ENCODE peak calls at places on chromosome 6, in seven cellular contexts. V, F, X, Y, U, C and L are unnamed samples.

GRCh38 chr6:106477790-106478189 is 117.3 kb downstream of the CRYBG1 start:
- DNase-seq in F (no peak), C (no peak), U (no peak), Y (no peak), X (no peak), V (no peak), L (no peak)

GRCh38 chr6:143941852-143942627 is 66.0 kb downstream of the PLAGL1 start:
- DNase-seq in U (no peak), Y (peak), C (no peak), X (peak), V (peak), F (peak), L (no peak)

GRCh38 chr6:148736779-148737412 is 9.9 kb upstream of the UST start:
- DNase-seq in X (no peak), Y (no peak), U (no peak), V (no peak), F (no peak), C (no peak), L (no peak)

GRCh38 chr6:43885399-43886066 is 115.5 kb downstream of the VEGFA start:
- DNase-seq in Y (no peak), U (no peak), F (no peak), V (no peak), X (no peak), C (peak), L (no peak)

GRCh38 chr6:91155129-91155528 is 568.3 kb upstream of the MAP3K7 start:
- DNase-seq in V (no peak), F (no peak), Y (no peak), X (no peak), U (no peak), C (no peak), L (no peak)

GRCh38 chr6:154893927-154894326 is 101.2 kb upstream of the TIAM2 start:
- DNase-seq in Y (no peak), V (no peak), X (no peak), U (no peak), F (no peak), C (no peak), L (no peak)

GRCh38 chr6:101490857-101491256 is 97.3 kb downstream of the GRIK2 start:
- DNase-seq in X (no peak), C (no peak), U (no peak), V (no peak), F (no peak), Y (no peak), L (no peak)

GRCh38 chr6:45647341-45648138 is 269.8 kb upstream of the SUPT3H start:
- DNase-seq in F (no peak), Y (no peak), C (no peak), U (no peak), V (no peak), X (no peak), L (no peak)

GRCh38 chr6:69232506-69233194 is 564.2 kb downstream of the LMBRD1 start:
- DNase-seq in F (peak), X (peak), Y (peak), V (peak), U (peak), C (peak), L (no peak)

GRCh38 chr6:55886185-55886836 is 10.9 kb upstream of the BMP5 start:
- DNase-seq in C (no peak), V (no peak), X (peak), Y (no peak), F (no peak), U (no peak), L (no peak)

GRCh38 chr6:42211726-42212125 is 5.9 kb downstream of the MRPS10 start:
- DNase-seq in F (no peak), C (no peak), V (no peak), U (no peak), Y (no peak), X (no peak), L (no peak)

GRCh38 chr6:30219244-30219643 is 6.0 kb upstream of the TRIM26 start:
- DNase-seq in U (no peak), V (no peak), C (no peak), Y (no peak), X (peak), F (peak), L (no peak)

GRCh38 chr6:28922841-28923317 is 906 bp downstream of the TRIM27 start:
- DNase-seq in F (no peak), U (no peak), C (no peak), X (no peak), Y (peak), V (no peak), L (no peak)

GRCh38 chr6:43736844-43737243 is 33.2 kb upstream of the VEGFA start:
- DNase-seq in X (no peak), F (peak), V (no peak), C (peak), Y (no peak), U (no peak), L (peak)

GRCh38 chr6:2480267-2480966 is 235.0 kb upstream of the GMDS start:
- DNase-seq in Y (no peak), F (no peak), U (peak), V (no peak), X (no peak), C (no peak), L (no peak)

GRCh38 chr6:10151144-10151915 is 263.5 kb downstream of the TFAP2A start:
- DNase-seq in F (no peak), U (no peak), V (no peak), Y (no peak), X (no peak), C (no peak), L (no peak)

GRCh38 chr6:16625319-16626240 is 135.7 kb downstream of the ATXN1 start:
- DNase-seq in Y (no peak), V (no peak), U (no peak), F (no peak), C (no peak), X (no peak), L (no peak)

GRCh38 chr6:2482773-2483172 is 237.4 kb upstream of the GMDS start:
- DNase-seq in V (no peak), X (no peak), F (no peak), C (no peak), Y (no peak), U (no peak), L (no peak)

GRCh38 chr6:130826442-130827246 is 562 bp upstream of the SMLR1 start:
- DNase-seq in Y (no peak), V (no peak), C (no peak), U (no peak), F (no peak), X (no peak), L (no peak)

GRCh38 chr6:52538921-52539354 is 37.9 kb downstream of the TRAM2 start:
- DNase-seq in F (no peak), C (no peak), V (no peak), U (no peak), X (no peak), Y (no peak), L (no peak)

DNA sequence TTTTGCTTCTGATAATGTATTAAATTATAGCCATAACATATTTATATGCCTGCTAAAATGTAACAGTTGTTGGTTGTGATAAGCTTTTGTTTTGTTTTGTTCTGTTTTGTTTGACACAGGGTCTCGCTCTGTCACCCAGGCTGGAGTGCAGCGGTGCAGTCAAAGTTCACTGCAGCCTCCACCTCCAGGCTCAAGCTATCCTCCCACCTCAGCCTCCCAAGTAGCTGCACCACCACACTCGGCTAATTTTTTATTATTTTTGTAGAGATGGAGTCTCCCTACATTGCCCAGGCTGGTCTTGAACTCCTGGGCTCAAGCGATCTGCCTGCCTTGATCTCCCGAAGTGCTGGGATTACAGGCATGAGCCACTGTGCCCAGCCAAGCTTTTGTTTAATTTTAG is 157.8 kb downstream of the ARID1B start:
- DNase-seq in U (no peak), C (no peak), X (no peak), F (no peak), V (no peak), Y (no peak), L (no peak)
- H3K27ac ChIP-seq in U (no peak), C (no peak), X (no peak), F (no peak), V (no peak), Y (no peak), L (no peak)

GRCh38 chr6:158528826-158529225 is 31.1 kb upstream of the TMEM181 start:
- DNase-seq in V (no peak), C (no peak), U (no peak), Y (no peak), X (no peak), F (no peak), L (no peak)
- TF ChIP-seq POLR2A in V (no peak), C (no peak), U (no peak), Y (no peak), X (no peak), F (no peak), L (no peak)

DNA sequence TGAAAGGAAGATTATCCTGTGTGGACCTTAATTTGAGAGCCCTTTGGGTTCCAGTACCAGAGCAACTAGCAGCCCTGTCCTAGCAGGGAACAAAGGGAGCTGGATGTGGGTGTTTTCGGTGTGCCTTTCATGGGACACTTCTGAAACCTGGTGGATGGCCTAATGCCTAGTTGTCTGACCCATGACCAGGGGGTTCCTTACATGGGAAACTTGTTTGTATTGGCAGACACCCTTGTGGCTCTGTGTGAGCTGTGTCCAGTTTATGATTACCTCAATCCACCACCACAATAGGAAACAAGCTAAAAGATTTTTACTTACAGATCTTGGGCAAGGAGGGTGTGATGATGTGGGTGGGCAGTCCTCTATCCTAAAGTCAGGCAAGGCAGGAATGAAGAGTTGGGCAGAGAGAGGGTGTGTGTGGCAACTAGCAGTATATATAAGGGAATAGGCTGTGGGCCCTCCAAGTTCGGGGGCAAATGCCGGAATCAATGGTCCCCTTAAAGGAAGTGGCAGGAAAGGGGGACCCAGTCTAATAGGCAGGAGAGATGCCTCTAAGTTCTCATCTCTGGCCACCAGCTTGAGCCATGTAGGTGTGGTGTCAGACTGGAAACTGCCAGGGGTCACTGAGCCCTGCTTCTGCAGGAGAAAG is 264.6 kb downstream of the QKI start:
- DNase-seq in Y (no peak), U (no peak), V (no peak), C (no peak), F (no peak), X (no peak), L (no peak)
- H3K4me3 ChIP-seq in Y (no peak), U (no peak), V (no peak), C (no peak), F (no peak), X (no peak), L (no peak)

DNA sequence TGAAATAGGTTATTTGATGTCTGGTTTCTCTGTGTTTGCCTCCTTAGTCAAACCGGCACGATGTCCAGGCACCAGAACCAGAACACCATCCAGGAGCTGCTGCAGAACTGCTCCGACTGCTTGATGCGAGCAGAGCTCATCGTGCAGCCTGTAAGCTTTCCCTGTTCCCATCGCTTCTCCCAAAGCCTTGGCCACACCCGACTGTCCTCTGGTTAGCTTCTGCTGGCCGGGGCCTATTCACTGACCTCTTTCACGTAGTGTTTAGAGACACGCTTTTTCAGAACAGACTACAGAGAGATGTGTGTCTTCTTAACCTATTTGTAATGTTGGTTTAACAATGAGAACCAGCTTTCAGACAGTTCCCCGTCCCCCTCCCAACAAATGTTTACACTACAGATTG is 14.2 kb downstream of the DSP start:
- DNase-seq in C (no peak), X (no peak), V (no peak), F (no peak), Y (no peak), U (no peak), L (no peak)
- H3K27ac ChIP-seq in C (no peak), X (no peak), V (no peak), F (no peak), Y (no peak), U (no peak), L (peak)

DNA sequence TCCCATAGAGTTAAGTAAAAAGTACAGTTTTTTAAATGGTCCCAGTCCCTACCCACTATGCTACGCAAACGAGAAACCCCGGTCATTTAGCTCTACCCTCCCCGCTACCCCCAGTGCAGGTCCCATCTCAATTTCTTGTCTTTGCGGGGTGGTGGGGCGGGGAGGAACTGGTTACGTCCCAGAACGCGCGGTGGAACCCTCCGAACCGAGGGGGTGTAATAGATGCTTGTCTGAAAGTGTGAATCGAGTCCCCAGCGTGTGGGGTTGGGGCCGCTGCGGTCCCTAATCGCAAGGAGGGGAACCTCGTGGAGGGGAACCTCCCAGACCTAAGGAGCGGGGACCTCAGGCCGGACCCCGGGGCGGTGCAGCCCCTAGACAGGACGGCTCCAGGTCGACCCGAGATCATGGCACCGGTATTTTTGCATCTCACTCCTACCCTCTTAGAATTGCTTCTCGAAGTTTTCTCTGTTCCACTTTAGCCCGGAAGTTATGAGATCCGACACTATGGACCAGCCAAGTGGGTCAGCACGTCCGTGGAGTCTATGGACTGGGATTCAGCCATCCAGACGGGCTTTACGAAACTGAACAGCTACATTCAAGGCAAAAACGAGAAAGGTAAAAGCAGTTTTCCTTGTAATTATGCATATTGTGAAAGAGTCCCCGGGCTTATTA is 779 bp downstream of the HEBP2 start:
- DNase-seq in X (no peak), C (peak), Y (peak), U (no peak), V (peak), F (peak), L (no peak)
- TF ChIP-seq POLR2A in X (peak), C (no peak), Y (no peak), U (no peak), V (no peak), F (no peak), L (no peak)

GRCh38 chr6:131955876-131956275 is 4.7 kb upstream of the CCN2 start:
- DNase-seq in Y (no peak), F (no peak), U (no peak), V (no peak), C (no peak), X (peak), L (no peak)

GRCh38 chr6:131954099-131954774 is 3.1 kb upstream of the CCN2 start:
- DNase-seq in Y (no peak), V (no peak), X (no peak), U (no peak), F (no peak), C (no peak), L (no peak)

GRCh38 chr6:131954775-131955107 is 3.6 kb upstream of the CCN2 start:
- DNase-seq in C (peak), F (peak), U (no peak), X (peak), V (peak), Y (no peak), L (no peak)

GRCh38 chr6:131952886-131953509 is 1.8 kb upstream of the CCN2 start:
- DNase-seq in Y (no peak), V (no peak), X (no peak), C (no peak), F (no peak), U (no peak), L (no peak)

GRCh38 chr6:131955192-131955591 is 4.0 kb upstream of the CCN2 start:
- DNase-seq in F (no peak), C (no peak), Y (no peak), X (no peak), U (no peak), V (no peak), L (no peak)
- H3K4me3 ChIP-seq in F (no peak), C (peak), Y (no peak), X (no peak), U (no peak), V (no peak), L (no peak)

DNA sequence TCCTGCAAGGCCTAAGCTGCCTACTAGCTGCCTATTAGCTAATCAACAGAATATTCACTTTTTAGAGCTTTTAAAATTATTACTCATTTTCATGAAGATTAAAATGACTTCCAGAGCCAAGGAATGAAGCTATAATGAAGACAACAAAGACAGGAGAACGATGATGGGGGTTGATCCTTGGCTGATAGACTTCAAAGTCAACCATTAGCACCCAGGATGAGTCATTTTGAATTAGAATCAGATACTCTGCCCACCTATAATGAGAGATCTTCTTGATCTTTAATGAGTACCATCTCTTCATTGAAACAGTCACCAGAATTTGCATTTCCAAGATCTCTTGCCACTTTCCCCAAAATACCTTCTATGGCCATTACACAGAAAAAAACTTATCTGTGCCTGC is 56.7 kb upstream of the CDYL start:
- DNase-seq in X (no peak), C (no peak), V (no peak), F (no peak), U (no peak), Y (no peak), L (no peak)
- H3K27ac ChIP-seq in X (no peak), C (no peak), V (no peak), F (no peak), U (no peak), Y (no peak), L (no peak)